ENCODE peak calls at places on chromosomes 12 and 14, in six cellular contexts. R is GM23338, L is transverse colon, O is HepG2, T is suprapubic skin, H is upper lobe of left lung. B is an unnamed sample.
A peak's percentile ranks its signal among the peaks of the same experiment; 100 is the strongest.

GRCh38 chr14:38723277-38723676 is 379.8 kb downstream of the SEC23A start:
- DNase-seq in L (no peak), O (no peak), H (no peak), T (no peak), R (no peak), B (no peak)

GRCh38 chr12:132084681-132085635 is 59.2 kb downstream of the DDX51 start:
- DNase-seq in H (peak; percentile 82), O (peak; percentile 84), R (peak; percentile 84), T (no peak), L (peak; percentile 74), B (peak; percentile 31)

GRCh38 chr14:60805881-60806569 is 71.5 kb downstream of the MNAT1 start:
- DNase-seq in O (no peak), L (no peak), T (no peak), R (no peak), H (no peak), B (no peak)

GRCh38 chr14:79585845-79586244 is 625.5 kb downstream of the DIO2 start:
- DNase-seq in T (no peak), R (no peak), H (no peak), O (no peak), L (no peak), B (no peak)

GRCh38 chr14:80310950-80311349 is 99.6 kb upstream of the DIO2 start:
- DNase-seq in H (no peak), R (no peak), T (no peak), L (no peak), O (no peak), B (no peak)

GRCh38 chr12:6871052-6871957 is 1.8 kb downstream of the SPSB2 start:
- DNase-seq in T (no peak), O (no peak), H (peak; percentile 72), R (peak; percentile 36), L (peak; percentile 83), B (no peak)

GRCh38 chr12:77850698-77851097 is 20.0 kb downstream of the NAV3 start:
- DNase-seq in R (no peak), L (no peak), T (no peak), O (no peak), H (no peak), B (no peak)

GRCh38 chr14:23406244-23406643 is 1.8 kb downstream of the MYH6 start:
- DNase-seq in L (no peak), R (no peak), O (no peak), T (no peak), H (no peak), B (no peak)

GRCh38 chr14:104705340-104706047 is 16.1 kb downstream of the INF2 start:
- DNase-seq in T (no peak), L (no peak), H (no peak), R (no peak), O (no peak), B (no peak)

GRCh38 chr12:120515496-120515895 is 13.5 kb downstream of the COQ5 start:
- DNase-seq in H (no peak), O (no peak), R (no peak), L (no peak), T (no peak), B (no peak)

GRCh38 chr12:79691299-79692248 is 810 bp upstream of the PAWR start:
- DNase-seq in L (peak; percentile 32), T (no peak), O (peak; percentile 39), H (no peak), R (no peak), B (no peak)
- H3K4me3 ChIP-seq in L (peak overlapping the region; percentile 81), T (peak overlapping the region; percentile 85), O (peak overlapping the region; percentile 96), H (peak overlapping the region; percentile 95), R (peak overlapping the region; percentile 80), B (peak overlapping the region; percentile 92)

GRCh38 chr12:95072900-95073697 is at the start of gene NR2C1:
- DNase-seq in O (peak; percentile 93), L (peak; percentile 95), T (peak; percentile 93), R (peak; percentile 98), H (peak; percentile 94), B (peak; percentile 82)
- TF ChIP-seq POLR2AphosphoS5 in O (peak; percentile 59), L (peak; percentile 66), T (no peak), R (peak; percentile 70), H (no peak), B (peak; percentile 53)

GRCh38 chr12:54286042-54286931 is 5.8 kb downstream of the HNRNPA1 start:
- DNase-seq in T (no peak), R (peak; percentile 15), H (no peak), O (no peak), L (no peak), B (no peak)
- H3K4me3 ChIP-seq in T (no peak overlapping the region), R (no peak overlapping the region), H (peak overlapping the region; percentile 82), O (no peak overlapping the region), L (no peak overlapping the region), B (no peak overlapping the region)

GRCh38 chr12:80937391-80938238 is at the start of gene LIN7A:
- DNase-seq in T (no peak), O (peak; percentile 18), R (peak; percentile 68), H (peak; percentile 38), L (peak; percentile 14), B (no peak)
- TF ChIP-seq POLR2AphosphoS5 in T (no peak), O (no peak), R (peak; percentile 20), H (no peak), L (no peak), B (no peak)

DNA sequence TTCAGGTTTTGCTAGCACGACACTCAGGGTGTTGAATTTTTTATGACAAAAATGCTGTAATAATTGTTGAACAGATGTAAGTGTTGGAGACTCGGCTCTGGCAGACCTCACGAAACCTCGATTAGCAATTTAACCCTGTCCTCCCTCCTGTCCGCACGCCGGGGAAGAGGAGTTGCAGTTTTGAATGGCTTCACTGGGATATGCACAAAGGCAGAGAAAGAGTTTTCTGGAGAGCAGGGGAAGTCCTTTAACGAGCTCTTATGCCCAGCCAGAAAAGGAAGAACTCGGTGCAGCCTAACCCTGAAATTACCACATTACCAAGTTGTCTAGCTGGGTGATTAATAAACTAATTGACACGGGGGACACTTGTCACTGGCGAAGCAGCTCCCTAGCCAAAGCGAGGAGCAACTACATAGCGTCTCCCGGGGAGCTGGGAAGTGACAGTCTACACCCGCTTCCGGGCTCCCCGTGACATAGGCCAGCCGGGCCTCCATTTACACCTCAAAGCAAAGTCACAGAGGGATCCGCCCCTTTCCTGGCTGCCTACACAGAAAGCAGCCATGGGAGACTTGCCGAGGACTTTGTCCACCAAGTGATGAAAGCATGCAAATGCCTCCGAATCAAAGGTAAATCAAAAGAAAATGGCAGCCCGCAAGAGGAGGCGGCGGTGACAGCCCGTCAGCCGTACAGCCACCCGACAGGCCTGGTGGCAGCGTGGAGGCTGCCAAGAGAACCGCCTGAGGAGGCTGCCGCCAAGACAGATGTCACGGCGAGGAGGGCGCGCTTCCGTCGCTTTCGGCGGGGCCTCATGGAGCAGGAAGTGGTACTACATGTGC is 661.3 kb downstream of the VRK1 start:
- DNase-seq in H (peak; percentile 53), T (no peak), L (peak; percentile 28), R (peak; percentile 83), O (no peak), B (no peak)
- H3K4me3 ChIP-seq in H (peak overlapping the region; percentile 41), T (peak overlapping the region; percentile 44), L (no peak overlapping the region), R (peak overlapping the region; percentile 50), O (no peak overlapping the region), B (peak overlapping the region; percentile 37)

GRCh38 chr12:58915634-58916033 is 4.7 kb downstream of the LRIG3 start:
- DNase-seq in H (peak; percentile 34), O (no peak), T (peak; percentile 80), R (no peak), L (peak; percentile 66), B (no peak)
- TF ChIP-seq POLR2AphosphoS5 in H (no peak), O (no peak), T (no peak), R (no peak), L (peak; percentile 92), B (no peak)

DNA sequence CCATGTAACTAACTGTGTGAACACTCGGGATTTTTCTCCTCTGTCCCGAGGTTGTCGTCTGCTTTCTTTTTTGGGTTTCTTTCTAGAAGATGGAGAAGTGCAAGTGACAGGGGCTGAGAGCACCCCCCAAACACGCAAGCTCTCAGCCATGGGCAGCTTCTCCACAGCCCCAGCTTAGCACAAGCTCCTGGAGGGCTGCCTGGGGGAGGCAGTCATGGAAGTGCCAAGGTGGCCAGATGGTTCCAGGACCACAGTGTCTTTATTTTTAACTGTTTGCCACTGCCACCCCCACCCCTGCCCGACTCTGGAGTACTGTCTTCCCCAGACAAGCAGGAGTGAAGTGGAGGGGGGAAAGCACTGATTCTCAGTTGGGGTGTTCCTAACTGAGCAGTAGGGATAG is 58.2 kb downstream of the ST8SIA1 start:
- DNase-seq in O (no peak), L (no peak), R (no peak), T (no peak), H (no peak), B (no peak)
- H3K4me3 ChIP-seq in O (no peak overlapping the region), L (no peak overlapping the region), R (no peak overlapping the region), T (peak overlapping the region; percentile 3), H (no peak overlapping the region), B (no peak overlapping the region)

GRCh38 chr12:46402451-46402850 is 29.9 kb upstream of the SLC38A2 start:
- DNase-seq in L (peak; percentile 28), O (no peak), T (no peak), H (no peak), R (no peak), B (no peak)
- TF ChIP-seq POLR2AphosphoS5 in L (peak; percentile 27), O (no peak), T (no peak), H (no peak), R (no peak), B (no peak)

B was measured in breast epithelium.